ENCODE peak calls at places on chromosomes 13 and 19, in four cellular contexts. G, C, B and Z are unnamed samples.

GRCh38 chr19:13012690-13013608 is 17.7 kb downstream of the NFIX start:
- ATAC-seq in G (peak; percentile 73), C (peak; percentile 35), B (peak; percentile 86), Z (peak; percentile 39)

GRCh38 chr13:98541211-98541610 is 35.7 kb downstream of the STK24 start:
- ATAC-seq in G (no peak), C (no peak), B (no peak), Z (no peak)

GRCh38 chr13:46152627-46153328 is 29.2 kb downstream of the LCP1 start:
- ATAC-seq in G (no peak), C (no peak), B (no peak), Z (no peak)

GRCh38 chr13:35912841-35913240 is 218.3 kb downstream of the DCLK1 start:
- ATAC-seq in G (no peak), C (no peak), B (no peak), Z (no peak)

GRCh38 chr13:49681837-49682236 is 9.4 kb downstream of the EBPL start:
- ATAC-seq in G (no peak), C (no peak), B (no peak), Z (peak; percentile 83)

GRCh38 chr13:102039264-102039663 is 362.6 kb downstream of the FGF14 start:
- ATAC-seq in G (no peak), C (no peak), B (no peak), Z (no peak)

GRCh38 chr13:80873589-80873988 is 532.7 kb upstream of the SPRY2 start:
- ATAC-seq in G (peak; percentile 64), C (peak; percentile 88), B (no peak), Z (no peak)

GRCh38 chr13:90015565-90016507 is 1331.7 kb upstream of the MIR17HG start:
- ATAC-seq in G (no peak), C (no peak), B (no peak), Z (no peak)

GRCh38 chr19:6431891-6432290 is 1.7 kb downstream of the SLC25A41 start:
- ATAC-seq in G (no peak), C (no peak), B (no peak), Z (peak; percentile 12)

GRCh38 chr19:3075605-3076431 is 13.5 kb upstream of the TLE5 start:
- ATAC-seq in G (no peak), C (peak; percentile 94), B (peak; percentile 88), Z (peak; percentile 82)

GRCh38 chr19:57103573-57104277 is 16.1 kb upstream of the USP29 start:
- ATAC-seq in G (no peak), C (peak; percentile 81), B (no peak), Z (peak; percentile 42)

GRCh38 chr19:38870612-38871011 is 7.5 kb downstream of the RINL start:
- ATAC-seq in G (no peak), C (no peak), B (no peak), Z (peak; percentile 1)

GRCh38 chr13:51599444-51600176 is 15.3 kb downstream of the WDFY2 start:
- ATAC-seq in G (no peak), C (peak; percentile 63), B (no peak), Z (no peak)

GRCh38 chr13:84654654-84655244 is 772.5 kb upstream of the SLITRK1 start:
- ATAC-seq in G (no peak), C (no peak), B (no peak), Z (no peak)